ENCODE peak calls at places on chromosomes 12 and 14, in six cellular contexts. One of them, this sample, is unnamed.
A peak's percentile ranks its signal among the peaks of the same experiment; 100 is the strongest.

GRCh38 chr12:42140901-42141300 is 3.8 kb downstream of the GXYLT1 start:
- DNase-seq in neural crest cell: no peak
- DNase-seq in endodermal cell: peak; percentile 48
- DNase-seq in Calu3: peak; percentile 25
- DNase-seq in GM13977: no peak
- DNase-seq in AG04450: no peak
- DNase-seq in this sample: no peak

GRCh38 chr12:6461401-6462233 is 8.9 kb downstream of the VAMP1 start:
- DNase-seq in AG04450: no peak
- DNase-seq in GM13977: peak; percentile 82
- DNase-seq in endodermal cell: no peak
- DNase-seq in neural crest cell: no peak
- DNase-seq in Calu3: no peak
- DNase-seq in this sample: no peak

GRCh38 chr12:98838282-98838681 is 193.2 kb downstream of the APAF1 start:
- DNase-seq in AG04450: no peak
- DNase-seq in GM13977: no peak
- DNase-seq in endodermal cell: peak; percentile 76
- DNase-seq in neural crest cell: no peak
- DNase-seq in Calu3: no peak
- DNase-seq in this sample: no peak

GRCh38 chr14:24155100-24155499 is 6.0 kb upstream of the IRF9 start:
- DNase-seq in AG04450: no peak
- DNase-seq in neural crest cell: no peak
- DNase-seq in endodermal cell: no peak
- DNase-seq in GM13977: no peak
- DNase-seq in Calu3: no peak
- DNase-seq in this sample: no peak

GRCh38 chr12:6425588-6426531 is 18.9 kb upstream of the CD27 start:
- DNase-seq in endodermal cell: peak; percentile 51
- DNase-seq in AG04450: no peak
- DNase-seq in neural crest cell: no peak
- DNase-seq in Calu3: no peak
- DNase-seq in GM13977: no peak
- DNase-seq in this sample: no peak

GRCh38 chr12:67430708-67431335 is 161.7 kb downstream of the CAND1 start:
- DNase-seq in endodermal cell: no peak
- DNase-seq in GM13977: no peak
- DNase-seq in neural crest cell: no peak
- DNase-seq in AG04450: no peak
- DNase-seq in Calu3: no peak
- DNase-seq in this sample: no peak

GRCh38 chr12:12990700-12991468 is 9.2 kb downstream of the HEBP1 start:
- DNase-seq in GM13977: no peak
- DNase-seq in Calu3: no peak
- DNase-seq in AG04450: no peak
- DNase-seq in neural crest cell: no peak
- DNase-seq in endodermal cell: no peak
- DNase-seq in this sample: no peak

GRCh38 chr12:89064151-89064550 is 288.1 kb downstream of the DUSP6 start:
- DNase-seq in neural crest cell: no peak
- DNase-seq in Calu3: no peak
- DNase-seq in endodermal cell: no peak
- DNase-seq in AG04450: no peak
- DNase-seq in GM13977: no peak
- DNase-seq in this sample: no peak

GRCh38 chr12:57410534-57410933 is 20.3 kb downstream of the R3HDM2 start:
- DNase-seq in neural crest cell: no peak
- DNase-seq in Calu3: no peak
- DNase-seq in GM13977: no peak
- DNase-seq in AG04450: no peak
- DNase-seq in endodermal cell: no peak
- DNase-seq in this sample: no peak

GRCh38 chr12:1797011-1797901 is 23.1 kb upstream of the LRTM2 start:
- DNase-seq in AG04450: no peak
- DNase-seq in endodermal cell: peak; percentile 68
- DNase-seq in GM13977: peak; percentile 58
- DNase-seq in Calu3: peak; percentile 29
- DNase-seq in neural crest cell: no peak
- DNase-seq in this sample: no peak

GRCh38 chr12:3199551-3200031 is 122.4 kb downstream of the TSPAN9 start:
- DNase-seq in endodermal cell: peak; percentile 85
- DNase-seq in GM13977: no peak
- DNase-seq in neural crest cell: peak; percentile 33
- DNase-seq in AG04450: no peak
- DNase-seq in Calu3: peak; percentile 37
- DNase-seq in this sample: no peak

GRCh38 chr12:116734156-116734768 is 3.6 kb downstream of the SPRING1 start:
- DNase-seq in AG04450: no peak
- DNase-seq in endodermal cell: peak; percentile 10
- DNase-seq in Calu3: no peak
- DNase-seq in GM13977: no peak
- DNase-seq in neural crest cell: no peak
- DNase-seq in this sample: no peak

GRCh38 chr14:103385994-103386491 is 828 bp downstream of the MARK3 start:
- DNase-seq in Calu3: peak; percentile 20
- DNase-seq in endodermal cell: no peak
- DNase-seq in AG04450: no peak
- DNase-seq in GM13977: no peak
- DNase-seq in neural crest cell: peak; percentile 12
- DNase-seq in this sample: no peak

GRCh38 chr12:6167327-6168280 is 32.6 kb upstream of the CD9 start:
- DNase-seq in neural crest cell: no peak
- DNase-seq in endodermal cell: no peak
- DNase-seq in Calu3: peak; percentile 66
- DNase-seq in AG04450: peak; percentile 78
- DNase-seq in GM13977: peak; percentile 80
- DNase-seq in this sample: peak; percentile 71

GRCh38 chr12:88684170-88684569 is 103.9 kb upstream of the KITLG start:
- DNase-seq in Calu3: no peak
- DNase-seq in GM13977: no peak
- DNase-seq in AG04450: no peak
- DNase-seq in neural crest cell: no peak
- DNase-seq in endodermal cell: no peak
- DNase-seq in this sample: no peak

GRCh38 chr12:115740586-115741155 is 536.8 kb downstream of the MED13L start:
- DNase-seq in neural crest cell: no peak
- DNase-seq in GM13977: no peak
- DNase-seq in Calu3: no peak
- DNase-seq in endodermal cell: no peak
- DNase-seq in AG04450: no peak
- DNase-seq in this sample: no peak

GRCh38 chr12:3304436-3305135 is 186.4 kb upstream of the PRMT8 start:
- DNase-seq in endodermal cell: no peak
- DNase-seq in AG04450: peak; percentile 30
- DNase-seq in Calu3: peak; percentile 64
- DNase-seq in GM13977: no peak
- DNase-seq in neural crest cell: no peak
- DNase-seq in this sample: peak; percentile 51

GRCh38 chr12:26870491-26871419 is 37.8 kb upstream of the ITPR2 start:
- DNase-seq in AG04450: peak; percentile 23
- DNase-seq in neural crest cell: no peak
- DNase-seq in endodermal cell: no peak
- DNase-seq in GM13977: no peak
- DNase-seq in Calu3: peak; percentile 27
- DNase-seq in this sample: peak; percentile 10

GRCh38 chr12:29882771-29883315 is 99.1 kb upstream of the TMTC1 start:
- DNase-seq in GM13977: no peak
- DNase-seq in AG04450: no peak
- DNase-seq in neural crest cell: no peak
- DNase-seq in endodermal cell: no peak
- DNase-seq in Calu3: no peak
- DNase-seq in this sample: no peak

GRCh38 chr14:75315143-75315542 is 36.5 kb downstream of the FOS start:
- DNase-seq in neural crest cell: no peak
- DNase-seq in AG04450: no peak
- DNase-seq in Calu3: peak; percentile 11
- DNase-seq in GM13977: no peak
- DNase-seq in endodermal cell: no peak
- DNase-seq in this sample: no peak

GRCh38 chr12:127083028-127083949 is 1183.7 kb upstream of the TMEM132C start:
- DNase-seq in Calu3: peak; percentile 14
- DNase-seq in GM13977: peak; percentile 47
- DNase-seq in AG04450: peak; percentile 30
- DNase-seq in endodermal cell: no peak
- DNase-seq in neural crest cell: no peak
- DNase-seq in this sample: peak; percentile 26

GRCh38 chr14:104934380-104934733 is 9.7 kb downstream of the PLD4 start:
- DNase-seq in neural crest cell: no peak
- DNase-seq in endodermal cell: peak; percentile 39
- DNase-seq in AG04450: no peak
- DNase-seq in Calu3: no peak
- DNase-seq in GM13977: no peak
- DNase-seq in this sample: no peak

GRCh38 chr12:71237128-71237527 is 79.3 kb upstream of the TSPAN8 start:
- DNase-seq in GM13977: no peak
- DNase-seq in neural crest cell: no peak
- DNase-seq in AG04450: no peak
- DNase-seq in Calu3: no peak
- DNase-seq in endodermal cell: no peak
- DNase-seq in this sample: no peak

GRCh38 chr14:99873653-99874052 is 80.4 kb downstream of the EML1 start:
- DNase-seq in GM13977: no peak
- DNase-seq in endodermal cell: no peak
- DNase-seq in AG04450: no peak
- DNase-seq in Calu3: no peak
- DNase-seq in neural crest cell: no peak
- DNase-seq in this sample: no peak

GRCh38 chr12:43345023-43345422 is 207.0 kb downstream of the ADAMTS20 start:
- DNase-seq in GM13977: no peak
- DNase-seq in Calu3: no peak
- DNase-seq in AG04450: no peak
- DNase-seq in neural crest cell: no peak
- DNase-seq in endodermal cell: no peak
- DNase-seq in this sample: no peak

GRCh38 chr12:43347026-43347425 is 205.0 kb downstream of the ADAMTS20 start:
- DNase-seq in neural crest cell: no peak
- DNase-seq in endodermal cell: no peak
- DNase-seq in AG04450: no peak
- DNase-seq in GM13977: no peak
- DNase-seq in Calu3: no peak
- DNase-seq in this sample: no peak

GRCh38 chr12:43352001-43352400 is 200.0 kb downstream of the ADAMTS20 start:
- DNase-seq in GM13977: no peak
- DNase-seq in Calu3: no peak
- DNase-seq in endodermal cell: no peak
- DNase-seq in neural crest cell: no peak
- DNase-seq in AG04450: no peak
- DNase-seq in this sample: no peak

GRCh38 chr12:43348221-43348620 is 203.8 kb downstream of the ADAMTS20 start:
- DNase-seq in GM13977: no peak
- DNase-seq in neural crest cell: no peak
- DNase-seq in AG04450: no peak
- DNase-seq in Calu3: no peak
- DNase-seq in endodermal cell: no peak
- DNase-seq in this sample: no peak

DNA sequence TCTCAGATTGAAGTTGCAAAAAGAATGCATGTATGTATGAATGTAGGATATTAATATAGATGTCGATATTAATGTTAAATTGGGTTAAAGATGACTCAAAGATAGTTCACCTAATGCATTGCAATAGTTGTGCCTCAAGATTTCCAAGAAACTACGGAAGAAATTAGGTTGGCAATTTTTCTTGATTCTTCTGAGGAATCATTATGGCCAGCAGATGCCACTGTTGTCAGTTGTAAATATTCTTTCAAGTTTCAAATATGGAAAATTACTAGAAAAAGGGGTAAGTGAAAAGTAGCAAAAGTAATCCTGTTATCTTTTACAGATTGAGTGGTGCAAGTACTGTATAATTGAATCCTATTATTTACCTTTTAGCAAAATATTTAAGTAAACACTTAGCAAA is 202.1 kb downstream of the ADAMTS20 start:
- DNase-seq in neural crest cell: no peak
- DNase-seq in AG04450: no peak
- DNase-seq in endodermal cell: no peak
- DNase-seq in Calu3: no peak
- DNase-seq in GM13977: no peak
- DNase-seq in this sample: no peak
- TF ChIP-seq CTCF in neural crest cell: peak; percentile 52
- TF ChIP-seq CTCF in AG04450: peak; percentile 45
- TF ChIP-seq CTCF in endodermal cell: peak; percentile 53
- TF ChIP-seq CTCF in Calu3: no peak
- TF ChIP-seq CTCF in GM13977: peak; percentile 20
- TF ChIP-seq CTCF in this sample: no peak

GRCh38 chr14:93903342-93904184 is 23.6 kb upstream of the FAM181A start:
- DNase-seq in AG04450: no peak
- DNase-seq in GM13977: no peak
- DNase-seq in neural crest cell: peak; percentile 27
- DNase-seq in Calu3: peak; percentile 28
- DNase-seq in endodermal cell: peak; percentile 88
- DNase-seq in this sample: no peak
- TF ChIP-seq CTCF in AG04450: peak; percentile 27
- TF ChIP-seq CTCF in GM13977: peak; percentile 49
- TF ChIP-seq CTCF in neural crest cell: peak; percentile 49
- TF ChIP-seq CTCF in Calu3: peak; percentile 14
- TF ChIP-seq CTCF in endodermal cell: peak; percentile 88
- TF ChIP-seq CTCF in this sample: peak; percentile 44

DNA sequence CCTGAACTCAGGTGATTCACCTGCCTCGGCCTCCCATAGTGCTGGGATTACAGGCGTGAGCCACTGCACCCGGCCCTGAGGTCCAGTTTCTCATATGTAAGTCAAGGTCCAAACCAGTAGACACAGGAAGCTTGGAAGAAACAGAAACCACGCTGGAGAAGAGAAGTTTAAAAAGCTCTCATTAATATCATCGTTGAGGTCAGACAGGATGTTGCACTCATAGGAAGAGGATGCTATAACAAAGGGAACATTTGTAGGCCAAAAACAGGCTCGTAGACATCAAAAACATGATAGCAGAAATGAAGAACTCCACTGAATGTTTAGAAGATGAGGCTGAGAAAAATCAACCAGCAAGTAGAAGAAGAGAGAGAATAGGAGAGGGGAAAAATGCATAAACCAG is 46.8 kb downstream of the ACACB start:
- DNase-seq in AG04450: no peak
- DNase-seq in Calu3: no peak
- DNase-seq in neural crest cell: no peak
- DNase-seq in endodermal cell: no peak
- DNase-seq in GM13977: no peak
- DNase-seq in this sample: no peak
- TF ChIP-seq CTCF in AG04450: no peak
- TF ChIP-seq CTCF in Calu3: no peak
- TF ChIP-seq CTCF in neural crest cell: no peak
- TF ChIP-seq CTCF in endodermal cell: no peak
- TF ChIP-seq CTCF in GM13977: no peak
- TF ChIP-seq CTCF in this sample: no peak

DNA sequence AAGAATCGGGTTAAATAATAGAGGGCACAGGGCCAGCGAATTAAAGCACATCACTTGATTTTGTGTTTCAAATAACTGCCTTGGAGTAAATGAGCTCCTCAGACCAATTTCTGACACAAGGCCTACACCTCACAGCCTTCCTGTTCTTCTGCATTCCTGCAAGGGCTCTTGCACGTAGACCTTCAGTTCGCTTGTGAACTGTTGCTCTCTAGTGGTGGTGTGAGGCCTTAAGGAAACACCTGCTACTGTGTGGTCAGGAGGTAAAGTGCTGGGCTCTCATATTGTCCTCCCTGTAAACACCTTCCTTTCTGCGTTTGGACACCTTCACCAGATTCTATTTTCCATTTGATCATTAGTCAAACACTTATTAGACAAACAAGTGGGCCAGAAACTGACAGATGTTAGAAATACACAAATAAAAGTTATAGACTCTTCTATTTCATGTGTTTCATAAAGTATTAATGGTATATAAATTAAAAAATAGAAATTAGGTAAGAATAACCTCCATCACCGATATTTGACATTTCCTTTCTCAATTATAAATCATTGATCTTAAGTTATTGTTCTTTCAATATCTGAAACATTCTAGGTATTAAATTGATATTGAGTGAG is 29.2 kb upstream of the KLRF1 start:
- DNase-seq in AG04450: no peak
- DNase-seq in neural crest cell: no peak
- DNase-seq in Calu3: peak; percentile 82
- DNase-seq in GM13977: no peak
- DNase-seq in endodermal cell: peak; percentile 90
- DNase-seq in this sample: no peak
- TF ChIP-seq CTCF in AG04450: peak; percentile 29
- TF ChIP-seq CTCF in neural crest cell: peak; percentile 79
- TF ChIP-seq CTCF in Calu3: peak; percentile 82
- TF ChIP-seq CTCF in GM13977: peak; percentile 85
- TF ChIP-seq CTCF in endodermal cell: peak; percentile 93
- TF ChIP-seq CTCF in this sample: peak; percentile 13